ENCODE peak calls at places on chromosomes 7 and 10, in four cellular contexts. A, E, G and W are unnamed samples.
A peak's percentile ranks its signal among the peaks of the same experiment; 100 is the strongest.

GRCh38 chr10:48633381-48634197 is 28.7 kb upstream of the ARHGAP22 start:
- DNase-seq in A (no peak), E (no peak), G (no peak), W (no peak)

GRCh38 chr7:147406521-147407115 is 1183.9 kb upstream of the C7orf33 start:
- DNase-seq in A (no peak), E (no peak), G (no peak), W (no peak)

GRCh38 chr10:89887830-89888229 is 186.4 kb downstream of the KIF20B start:
- DNase-seq in A (peak; percentile 26), E (no peak), G (no peak), W (no peak)

GRCh38 chr10:117541405-117541908 is 1.1 kb upstream of the EMX2 start:
- DNase-seq in A (no peak), E (no peak), G (peak; percentile 81), W (peak; percentile 73)

GRCh38 chr10:43958964-43959363 is 310.3 kb upstream of the ZNF32 start:
- DNase-seq in A (no peak), E (no peak), G (no peak), W (no peak)

GRCh38 chr10:34555653-34556052 is 259.4 kb downstream of the PARD3 start:
- DNase-seq in A (no peak), E (no peak), G (no peak), W (no peak)

GRCh38 chr10:114070710-114071109 is 27.0 kb downstream of the ADRB1 start:
- DNase-seq in A (no peak), E (no peak), G (no peak), W (no peak)

GRCh38 chr7:12888727-12889126 is 201.3 kb downstream of the ARL4A start:
- DNase-seq in A (no peak), E (no peak), G (peak; percentile 10), W (peak; percentile 36)

GRCh38 chr10:47277352-47278151 is 22.4 kb upstream of the GDF10 start:
- DNase-seq in A (no peak), E (no peak), G (no peak), W (no peak)

GRCh38 chr10:100130786-100131185 is 49.1 kb upstream of the CPN1 start:
- DNase-seq in A (no peak), E (no peak), G (no peak), W (no peak)

GRCh38 chr10:92494522-92494921 is 79.4 kb downstream of the IDE start:
- DNase-seq in A (no peak), E (no peak), G (no peak), W (no peak)

GRCh38 chr7:80135306-80136104 is 874 bp downstream of the GNAI1 start:
- DNase-seq in A (no peak), E (no peak), G (no peak), W (no peak)

GRCh38 chr10:16976803-16977202 is 152.8 kb downstream of the CUBN start:
- DNase-seq in A (no peak), E (no peak), G (no peak), W (no peak)

GRCh38 chr10:102553771-102554170 is 50.0 kb downstream of the SUFU start:
- DNase-seq in A (no peak), E (no peak), G (no peak), W (no peak)

GRCh38 chr10:78337016-78337415 is 303.4 kb downstream of the RPS24 start:
- DNase-seq in A (no peak), E (no peak), G (no peak), W (no peak)

GRCh38 chr7:66505531-66506451 is 122.9 kb upstream of the KCTD7 start:
- DNase-seq in A (no peak), E (no peak), G (no peak), W (no peak)

GRCh38 chr10:69107667-69108066 is 16.3 kb upstream of the VPS26A start:
- DNase-seq in A (no peak), E (no peak), G (no peak), W (no peak)

GRCh38 chr7:138515001-138515528 is 55.0 kb downstream of the TRIM24 start:
- DNase-seq in A (no peak), E (no peak), G (no peak), W (no peak)

GRCh38 chr7:84111842-84112241 is 82.7 kb downstream of the SEMA3A start:
- DNase-seq in A (no peak), E (no peak), G (no peak), W (no peak)

GRCh38 chr10:61452655-61453641 is at the start of gene TMEM26:
- DNase-seq in A (peak; percentile 23), E (no peak), G (no peak), W (no peak)

GRCh38 chr7:129210256-129210988 is 14.4 kb upstream of the AHCYL2 start:
- DNase-seq in A (peak; percentile 78), E (peak; percentile 45), G (peak; percentile 47), W (no peak)

GRCh38 chr7:128265906-128266300 is 24.8 kb downstream of the LEP start:
- DNase-seq in A (no peak), E (no peak), G (no peak), W (no peak)

GRCh38 chr7:152597514-152597913 is 78.4 kb downstream of the XRCC2 start:
- DNase-seq in A (no peak), E (no peak), G (no peak), W (no peak)

GRCh38 chr10:51074238-51075028 is at the start of gene PRKG1:
- DNase-seq in A (no peak), E (peak; percentile 5), G (peak; percentile 80), W (peak; percentile 39)

GRCh38 chr10:51077507-51077906 is 3.2 kb downstream of the PRKG1 start:
- DNase-seq in A (no peak), E (no peak), G (no peak), W (no peak)

GRCh38 chr10:51073461-51074237 is 638 bp upstream of the PRKG1 start:
- DNase-seq in A (no peak), E (no peak), G (no peak), W (no peak)

GRCh38 chr10:51075802-51076201 is 1.5 kb downstream of the PRKG1 start:
- DNase-seq in A (no peak), E (no peak), G (no peak), W (no peak)

DNA sequence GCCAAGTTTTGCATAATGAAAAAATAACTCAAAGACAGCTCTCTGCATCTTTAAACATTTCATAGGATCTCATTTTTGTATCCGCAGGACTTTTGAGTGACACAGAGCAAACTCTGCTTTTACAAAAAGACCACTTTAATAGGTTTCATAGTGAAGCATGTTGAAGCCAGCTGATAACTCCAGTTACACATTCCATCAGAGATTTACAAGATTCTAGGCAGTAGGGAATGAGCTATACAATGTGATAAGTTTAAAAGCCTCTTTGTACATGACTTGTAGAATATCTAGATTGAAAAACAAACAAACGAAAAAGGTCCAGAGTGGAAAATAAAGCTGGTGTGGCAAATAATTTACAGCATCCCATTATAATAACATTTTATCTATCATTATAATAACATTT is 2.2 kb downstream of the PRKG1 start:
- DNase-seq in A (no peak), E (no peak), G (no peak), W (no peak)
- H3K4me3 ChIP-seq in A (no peak overlapping the region), E (no peak overlapping the region), G (no peak overlapping the region), W (no peak overlapping the region)

GRCh38 chr7:27178366-27178765 is 4.2 kb upstream of the HOXA10 start:
- DNase-seq in A (no peak), E (no peak), G (no peak), W (no peak)
- H3K4me3 ChIP-seq in A (no peak overlapping the region), E (no peak overlapping the region), G (no peak overlapping the region), W (peak overlapping the region; percentile 78)

GRCh38 chr10:58667658-58668310 is 155.1 kb downstream of the BICC1 start:
- DNase-seq in A (no peak), E (no peak), G (no peak), W (no peak)
- H3K4me3 ChIP-seq in A (no peak overlapping the region), E (no peak overlapping the region), G (no peak overlapping the region), W (no peak overlapping the region)

GRCh38 chr10:63710703-63711102 is 189.5 kb downstream of the REEP3 start:
- DNase-seq in A (no peak), E (no peak), G (no peak), W (no peak)

GRCh38 chr10:63711361-63711760 is 190.2 kb downstream of the REEP3 start:
- DNase-seq in A (no peak), E (no peak), G (no peak), W (no peak)

GRCh38 chr10:63713191-63714144 is 192.3 kb downstream of the REEP3 start:
- DNase-seq in A (no peak), E (peak; percentile 9), G (peak; percentile 63), W (peak; percentile 95)

GRCh38 chr10:63711866-63712716 is 190.9 kb downstream of the REEP3 start:
- DNase-seq in A (peak; percentile 33), E (peak; percentile 33), G (peak; percentile 92), W (peak; percentile 99)

DNA sequence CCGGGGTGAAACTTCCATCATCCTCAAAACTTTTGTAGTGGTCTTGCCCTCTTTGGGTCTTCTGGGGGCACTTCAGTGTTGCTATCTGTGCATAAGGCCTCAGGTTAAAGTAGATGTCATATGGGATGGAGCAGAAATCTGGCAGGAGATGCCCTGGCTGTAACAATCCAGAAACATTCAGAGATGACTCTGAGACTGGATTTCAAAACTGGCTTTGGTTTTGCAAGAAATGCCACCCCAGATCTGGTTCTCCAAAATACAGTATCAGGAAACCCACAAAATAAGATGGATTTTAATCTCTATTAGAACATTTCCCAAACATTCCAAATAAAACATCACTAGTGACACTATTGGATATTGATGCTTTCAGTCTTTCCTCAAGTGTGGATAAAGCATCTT is 191.5 kb downstream of the REEP3 start:
- DNase-seq in A (no peak), E (no peak), G (no peak), W (no peak)
- H3K4me3 ChIP-seq in A (no peak overlapping the region), E (no peak overlapping the region), G (no peak overlapping the region), W (no peak overlapping the region)

GRCh38 chr10:5944389-5945202 is 32.7 kb downstream of the IL15RA start:
- DNase-seq in A (peak; percentile 22), E (no peak), G (peak; percentile 98), W (peak; percentile 99)
- H3K4me3 ChIP-seq in A (no peak overlapping the region), E (no peak overlapping the region), G (no peak overlapping the region), W (no peak overlapping the region)

GRCh38 chr10:127614484-127614883 is 65.4 kb downstream of the NPS start:
- DNase-seq in A (no peak), E (no peak), G (no peak), W (no peak)
- H3K4me3 ChIP-seq in A (no peak overlapping the region), E (no peak overlapping the region), G (no peak overlapping the region), W (no peak overlapping the region)

DNA sequence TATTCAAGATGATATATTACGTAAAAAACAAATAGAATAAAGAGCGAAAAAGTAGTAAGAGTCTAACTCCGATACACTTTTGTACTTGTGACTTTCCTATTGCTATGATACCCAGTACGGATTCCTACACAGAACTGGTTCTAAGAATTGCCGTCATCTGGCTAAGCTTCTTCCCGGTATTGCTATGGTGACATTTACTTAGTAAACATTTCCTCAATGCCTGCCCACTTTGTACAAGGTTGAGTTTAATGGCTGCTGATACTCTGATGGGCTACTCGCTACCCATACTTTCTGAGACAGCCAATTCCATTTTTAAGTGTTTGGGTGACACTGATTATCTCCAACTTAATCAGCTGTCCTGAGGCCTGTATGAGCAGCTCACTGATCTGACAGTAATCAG is 55.6 kb downstream of the OSBPL3 start:
- DNase-seq in A (no peak), E (no peak), G (no peak), W (no peak)
- H3K4me3 ChIP-seq in A (no peak overlapping the region), E (no peak overlapping the region), G (no peak overlapping the region), W (no peak overlapping the region)